ENCODE peak calls at places on chromosomes 11 and 22, in nine cellular contexts. W, T, R, D, A, Q, G, H and L are unnamed samples. For H3K4me1, the result is how much of the 10 kb centered on the place peaks cover.

GRCh38 chr22:20948450-20948849 is 18.6 kb upstream of the AIFM3 start:
- DNase-seq in W (no peak), T (no peak), R (no peak), D (no peak), A (no peak), Q (no peak), G (no peak), H (no peak), L (no peak)

GRCh38 chr22:38320605-38321402 is 3.6 kb upstream of the CSNK1E start:
- DNase-seq in W (no peak), T (no peak), R (no peak), D (no peak), A (no peak), Q (no peak), G (no peak), H (no peak), L (no peak)

GRCh38 chr11:116044946-116045345 is 540.7 kb upstream of the CADM1 start:
- DNase-seq in W (no peak), T (no peak), R (no peak), D (no peak), A (no peak), Q (no peak), G (no peak), H (no peak), L (no peak)

GRCh38 chr11:73158356-73159051 is 16.4 kb upstream of the FCHSD2 start:
- DNase-seq in W (no peak), T (no peak), R (no peak), D (no peak), A (no peak), Q (no peak), G (no peak), H (no peak), L (no peak)

GRCh38 chr11:33912405-33913361 is 20.8 kb upstream of the LMO2 start:
- DNase-seq in W (peak), T (no peak), R (no peak), D (no peak), A (no peak), Q (peak), G (peak), H (peak), L (peak)

GRCh38 chr11:108947654-108948570 is 283.0 kb downstream of the DDX10 start:
- DNase-seq in W (peak), T (no peak), R (no peak), D (no peak), A (no peak), Q (no peak), G (peak), H (peak), L (no peak)

GRCh38 chr22:36580371-36580770 is 51.4 kb upstream of the EIF3D start:
- DNase-seq in W (no peak), T (peak), R (no peak), D (no peak), A (no peak), Q (no peak), G (no peak), H (no peak), L (no peak)

GRCh38 chr11:130243816-130244215 is 70.9 kb downstream of the ZBTB44 start:
- DNase-seq in W (peak), T (no peak), R (no peak), D (no peak), A (no peak), Q (no peak), G (no peak), H (no peak), L (no peak)

GRCh38 chr11:75891947-75892739 is 77.1 kb downstream of the UVRAG start:
- DNase-seq in W (no peak), T (no peak), R (no peak), D (no peak), A (no peak), Q (no peak), G (no peak), H (no peak), L (no peak)

GRCh38 chr11:91396243-91397133 is 828.1 kb upstream of the FAT3 start:
- DNase-seq in W (peak), T (no peak), R (no peak), D (no peak), A (no peak), Q (no peak), G (no peak), H (no peak), L (no peak)

GRCh38 chr22:46149493-46149997 is 781 bp upstream of the PPARA start:
- DNase-seq in W (peak), T (peak), R (peak), D (peak), A (peak), Q (peak), G (peak), H (no peak), L (no peak)

GRCh38 chr11:47188262-47188661 is 2.0 kb upstream of the PACSIN3 start:
- DNase-seq in W (no peak), T (no peak), R (no peak), D (no peak), A (no peak), Q (peak), G (no peak), H (no peak), L (peak)

GRCh38 chr11:30244255-30244654 is 13.4 kb downstream of the FSHB start:
- DNase-seq in W (peak), T (no peak), R (no peak), D (no peak), A (no peak), Q (no peak), G (peak), H (peak), L (no peak)

GRCh38 chr11:68505596-68505995 is 45.0 kb downstream of the PPP6R3 start:
- DNase-seq in W (no peak), T (no peak), R (no peak), D (no peak), A (no peak), Q (no peak), G (peak), H (no peak), L (no peak)

GRCh38 chr11:128472128-128473110 is 114.9 kb downstream of the ETS1 start:
- DNase-seq in W (peak), T (no peak), R (no peak), D (no peak), A (no peak), Q (no peak), G (peak), H (peak), L (no peak)

GRCh38 chr11:44860967-44861828 is 89.5 kb downstream of the TP53I11 start:
- DNase-seq in W (no peak), T (no peak), R (no peak), D (peak), A (no peak), Q (no peak), G (no peak), H (no peak), L (no peak)

GRCh38 chr22:45413368-45414211 is at the start of the genes RIBC2 and SMC1B:
- DNase-seq in W (peak), T (peak), R (peak), D (peak), A (peak), Q (peak), G (peak), H (peak), L (no peak)

GRCh38 chr11:1104411-1105182 is 29.9 kb downstream of the MUC2 start:
- DNase-seq in W (no peak), T (no peak), R (no peak), D (no peak), A (no peak), Q (no peak), G (no peak), H (no peak), L (no peak)

GRCh38 chr11:3949132-3949531 is 93.7 kb downstream of the STIM1 start:
- DNase-seq in W (no peak), T (no peak), R (no peak), D (no peak), A (no peak), Q (no peak), G (no peak), H (no peak), L (no peak)

GRCh38 chr22:27416553-27417427 is 384.8 kb downstream of the MN1 start:
- DNase-seq in W (peak), T (no peak), R (peak), D (peak), A (no peak), Q (no peak), G (peak), H (peak), L (peak)

DNA sequence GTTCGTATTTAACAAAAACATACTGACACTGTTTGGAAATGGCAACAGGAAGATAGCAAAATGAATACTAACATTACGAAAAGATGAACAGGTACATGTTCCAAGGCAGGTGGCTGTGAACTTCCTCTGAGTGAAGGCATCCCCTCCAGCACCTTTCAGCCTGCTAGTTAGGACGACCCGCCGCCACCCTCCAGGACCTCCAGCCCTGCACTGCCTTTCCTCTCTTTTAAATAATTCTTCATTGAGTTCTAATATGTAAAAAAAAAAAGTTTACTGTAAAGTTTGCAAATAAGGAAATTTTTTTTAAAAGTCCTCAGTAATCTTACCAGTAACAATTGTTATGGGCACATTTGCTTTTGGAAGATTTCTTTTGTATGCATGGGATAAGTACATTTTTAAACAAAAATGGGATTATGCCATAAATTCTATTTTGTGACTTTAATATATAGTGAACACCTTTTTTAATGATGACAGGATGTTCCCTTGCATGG is 6.0 kb downstream of the NEAT1 start:
- DNase-seq in W (no peak), T (peak), R (peak), D (peak), A (peak), Q (no peak), G (no peak), H (no peak), L (no peak)
- H3K4me1 ChIP-seq in W (under half), T (under half), R (under half), D (half or more), A (half or more), Q (half or more), G (under half), H (under half), L (under half)

DNA sequence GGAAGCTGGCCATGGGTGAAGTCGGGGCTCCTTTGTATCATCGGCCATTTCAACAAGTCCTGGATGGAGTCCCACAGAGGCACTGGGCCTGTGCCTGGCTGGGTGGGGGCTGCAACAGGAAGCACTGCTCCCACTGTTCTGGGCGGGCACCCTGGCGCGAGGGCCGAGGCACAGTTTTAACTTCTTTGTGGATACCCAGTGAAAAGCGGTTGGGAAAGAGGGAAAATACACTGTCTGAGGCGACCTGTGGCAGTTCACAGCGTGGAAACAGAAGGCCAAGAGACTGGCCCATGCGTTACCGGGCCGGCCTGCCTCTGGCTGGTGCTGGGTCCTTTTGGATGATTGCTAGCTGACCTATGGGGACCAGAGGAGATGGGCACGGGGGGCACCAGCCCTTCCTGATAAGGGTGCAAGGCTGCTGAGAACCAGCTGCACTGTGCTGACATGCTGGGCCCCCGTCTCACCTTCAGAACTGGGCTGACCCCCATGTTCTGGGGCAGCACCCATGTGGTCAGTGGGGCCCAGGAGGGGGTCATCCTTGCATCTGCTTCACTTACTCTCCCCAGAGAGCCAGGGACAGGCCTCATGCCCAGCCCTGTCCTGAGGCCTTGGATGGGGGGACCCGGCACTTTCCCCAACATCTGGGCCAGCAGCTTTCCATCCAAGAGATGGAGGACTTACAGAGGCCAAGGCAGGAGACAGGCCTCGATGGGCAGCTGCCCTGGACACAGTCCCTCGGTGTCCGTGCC is 4.2 kb downstream of the OVOL1 start:
- DNase-seq in W (no peak), T (no peak), R (no peak), D (no peak), A (no peak), Q (no peak), G (no peak), H (no peak), L (no peak)
- H3K27ac ChIP-seq in W (no peak), T (no peak), R (peak), D (no peak), A (no peak), Q (no peak), G (no peak), H (no peak), L (no peak)

DNA sequence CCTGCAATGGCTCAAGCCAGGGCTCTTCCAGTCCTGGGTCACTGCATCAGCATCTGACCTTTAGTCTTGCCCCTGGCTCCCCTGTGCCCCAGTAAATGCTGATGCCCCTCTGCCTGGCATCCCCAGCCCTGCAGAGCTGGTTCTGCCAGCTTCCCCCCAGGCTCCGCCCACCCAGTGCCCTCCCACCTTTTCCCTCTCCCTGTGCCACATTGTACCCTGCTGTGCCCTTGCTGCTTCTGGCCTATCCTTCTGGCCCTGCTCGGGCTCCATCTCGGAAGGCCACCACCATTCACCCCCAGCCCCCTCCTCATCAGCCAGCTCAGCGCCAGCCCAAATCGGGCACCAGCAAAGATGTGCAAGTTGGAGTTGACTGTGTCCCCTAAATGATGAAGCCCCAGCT is 7.4 kb downstream of the CAPN5 start:
- DNase-seq in W (no peak), T (no peak), R (no peak), D (no peak), A (no peak), Q (no peak), G (no peak), H (no peak), L (no peak)
- H3K4me1 ChIP-seq in W (under half), T (under half), R (under half), D (under half), A (under half), Q (under half), G (under half), H (under half), L (under half)

GRCh38 chr11:2445948-2446551 is 1.2 kb downstream of the KCNQ1 start:
- DNase-seq in W (no peak), T (peak), R (no peak), D (peak), A (no peak), Q (no peak), G (no peak), H (no peak), L (no peak)
- H3K27ac ChIP-seq in W (no peak), T (no peak), R (no peak), D (no peak), A (no peak), Q (peak), G (no peak), H (no peak), L (no peak)

GRCh38 chr11:10308208-10308954 is 3.5 kb downstream of the ADM start:
- DNase-seq in W (peak), T (no peak), R (no peak), D (no peak), A (no peak), Q (no peak), G (peak), H (no peak), L (no peak)

GRCh38 chr11:10311802-10312201 is 6.9 kb downstream of the ADM start:
- DNase-seq in W (no peak), T (no peak), R (no peak), D (no peak), A (no peak), Q (no peak), G (no peak), H (no peak), L (no peak)

GRCh38 chr11:10310301-10310841 is 5.5 kb downstream of the ADM start:
- DNase-seq in W (peak), T (no peak), R (no peak), D (no peak), A (no peak), Q (no peak), G (peak), H (peak), L (no peak)

GRCh38 chr11:10307411-10308207 is 2.7 kb downstream of the ADM start:
- DNase-seq in W (peak), T (peak), R (peak), D (peak), A (peak), Q (peak), G (peak), H (peak), L (peak)

DNA sequence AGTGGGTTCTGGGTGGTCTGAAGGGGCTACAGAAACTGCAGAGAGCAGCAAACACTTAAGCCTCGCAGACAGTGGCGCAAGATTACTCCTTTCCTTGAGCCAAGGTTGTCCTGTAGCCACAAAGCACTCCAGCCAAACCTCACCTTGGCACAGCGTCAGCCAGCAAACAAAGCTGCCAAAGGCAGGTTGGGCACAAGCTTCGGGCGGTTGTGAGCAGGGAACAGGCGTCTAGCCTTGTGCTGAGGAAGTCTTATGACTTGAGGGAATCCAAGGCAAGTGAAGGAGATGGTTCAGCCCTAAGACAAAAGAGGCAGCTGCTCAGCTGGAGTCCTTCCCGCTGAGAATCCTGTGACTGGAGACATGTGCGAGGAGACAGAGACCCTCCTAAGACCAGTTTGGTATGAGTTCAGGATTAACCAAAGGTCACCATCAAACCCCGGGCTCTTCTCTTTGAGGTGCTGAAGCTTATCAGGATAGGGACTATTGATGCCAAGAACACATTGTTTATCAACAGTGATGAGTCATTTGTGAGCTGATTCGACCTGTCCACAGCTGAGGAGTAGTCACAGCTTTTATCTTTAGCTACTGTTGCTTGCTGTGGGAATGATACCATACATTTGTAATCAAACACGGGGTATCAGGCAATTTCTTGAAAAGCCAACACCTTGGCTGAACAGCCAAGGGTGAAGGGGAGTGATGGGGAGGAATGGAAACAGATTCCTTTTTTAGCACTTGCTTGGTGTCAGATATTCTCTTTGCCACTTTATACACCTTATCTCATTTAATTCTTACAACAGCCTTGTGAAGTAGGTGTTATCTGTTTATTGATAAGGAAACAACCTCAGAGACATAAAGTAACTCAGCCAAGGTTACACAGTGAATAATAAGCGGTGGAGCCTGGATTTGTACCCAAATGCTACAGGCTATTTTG is 4.6 kb downstream of the ADM start:
- DNase-seq in W (peak), T (peak), R (peak), D (peak), A (no peak), Q (no peak), G (peak), H (peak), L (no peak)
- H3K4me1 ChIP-seq in W (under half), T (under half), R (under half), D (under half), A (under half), Q (under half), G (under half), H (under half), L (under half)